ENCODE peak calls at places on chromosome 13, in ten cellular contexts. R, Q, L, U, K, N, P, Z, F and G are unnamed samples.

GRCh38 chr13:110333837-110334236 is 26.8 kb downstream of the COL4A2 start:
- DNase-seq in U (no peak), K (no peak), N (no peak), Q (no peak), P (no peak), L (no peak), R (no peak), F (no peak), Z (no peak), G (no peak)

GRCh38 chr13:66532146-66532545 is 698.0 kb downstream of the PCDH9 start:
- DNase-seq in F (no peak), R (no peak), U (no peak), Q (no peak), L (peak; percentile 62), P (no peak), Z (no peak), N (no peak), K (no peak), G (no peak)

GRCh38 chr13:20924758-20925394 is 22.3 kb upstream of the XPO4 start:
- DNase-seq in Q (peak; percentile 70), U (peak; percentile 55), Z (peak; percentile 86), R (peak; percentile 86), P (peak; percentile 88), L (peak; percentile 70), N (no peak), K (peak; percentile 75), F (peak; percentile 97), G (peak; percentile 60)

GRCh38 chr13:39201075-39201630 is 162.9 kb downstream of the NHLRC3 start:
- DNase-seq in Q (no peak), K (no peak), R (no peak), U (no peak), Z (no peak), L (no peak), P (no peak), F (no peak), N (no peak), G (peak; percentile 23)

GRCh38 chr13:110661256-110661655 is 44.7 kb downstream of the CARS2 start:
- DNase-seq in K (no peak), Q (no peak), N (no peak), F (no peak), P (no peak), U (no peak), R (no peak), L (no peak), Z (no peak), G (no peak)

GRCh38 chr13:79869326-79869725 is 388.4 kb downstream of the NDFIP2 start:
- DNase-seq in F (peak; percentile 36), Q (no peak), P (no peak), Z (no peak), L (no peak), R (no peak), N (no peak), U (no peak), K (no peak), G (no peak)

GRCh38 chr13:46606915-46607413 is 54.0 kb downstream of the LRCH1 start:
- DNase-seq in Q (no peak), P (no peak), L (no peak), Z (no peak), K (no peak), U (no peak), F (no peak), R (no peak), N (no peak), G (no peak)

GRCh38 chr13:102020611-102021216 is 381.1 kb downstream of the FGF14 start:
- DNase-seq in P (no peak), L (no peak), U (no peak), Z (no peak), F (no peak), N (peak; percentile 57), R (no peak), Q (no peak), K (no peak), G (no peak)

GRCh38 chr13:27044837-27045570 is 126.6 kb downstream of the USP12 start:
- DNase-seq in R (no peak), Q (no peak), U (no peak), N (no peak), F (no peak), L (no peak), P (no peak), K (no peak), Z (no peak), G (no peak)

GRCh38 chr13:97559981-97560380 is 126.0 kb downstream of the RAP2A start:
- DNase-seq in U (no peak), L (no peak), Q (no peak), R (no peak), Z (no peak), F (no peak), P (no peak), K (no peak), N (no peak), G (no peak)

GRCh38 chr13:101424381-101425155 is 8.3 kb upstream of the NALCN start:
- DNase-seq in K (no peak), Q (no peak), U (no peak), F (no peak), N (no peak), P (no peak), R (no peak), L (peak; percentile 4), Z (peak; percentile 24), G (no peak)

GRCh38 chr13:79485451-79485850 is 4.5 kb downstream of the NDFIP2 start:
- DNase-seq in Q (no peak), K (no peak), P (no peak), L (no peak), F (no peak), Z (no peak), N (no peak), R (no peak), U (no peak), G (no peak)

GRCh38 chr13:58843567-58843966 is 1212.0 kb downstream of the PCDH17 start:
- DNase-seq in F (peak; percentile 57), P (no peak), U (no peak), R (no peak), N (no peak), L (no peak), Z (no peak), Q (no peak), K (no peak), G (no peak)

GRCh38 chr13:42981317-42981716 is 10.7 kb downstream of the EPSTI1 start:
- DNase-seq in R (no peak), Z (no peak), N (no peak), F (no peak), Q (no peak), U (no peak), K (no peak), P (no peak), L (no peak), G (no peak)

GRCh38 chr13:42981853-42982252 is 10.2 kb downstream of the EPSTI1 start:
- DNase-seq in Q (no peak), K (no peak), L (no peak), U (no peak), F (peak; percentile 35), P (no peak), Z (no peak), R (no peak), N (no peak), G (no peak)

GRCh38 chr13:42985312-42986175 is 6.5 kb downstream of the EPSTI1 start:
- DNase-seq in Z (no peak), K (no peak), F (no peak), P (no peak), R (no peak), N (no peak), U (no peak), Q (no peak), L (no peak), G (no peak)

GRCh38 chr13:42986176-42986574 is 5.9 kb downstream of the EPSTI1 start:
- DNase-seq in Q (no peak), L (no peak), P (no peak), K (no peak), N (no peak), F (no peak), Z (no peak), U (no peak), R (no peak), G (no peak)

DNA sequence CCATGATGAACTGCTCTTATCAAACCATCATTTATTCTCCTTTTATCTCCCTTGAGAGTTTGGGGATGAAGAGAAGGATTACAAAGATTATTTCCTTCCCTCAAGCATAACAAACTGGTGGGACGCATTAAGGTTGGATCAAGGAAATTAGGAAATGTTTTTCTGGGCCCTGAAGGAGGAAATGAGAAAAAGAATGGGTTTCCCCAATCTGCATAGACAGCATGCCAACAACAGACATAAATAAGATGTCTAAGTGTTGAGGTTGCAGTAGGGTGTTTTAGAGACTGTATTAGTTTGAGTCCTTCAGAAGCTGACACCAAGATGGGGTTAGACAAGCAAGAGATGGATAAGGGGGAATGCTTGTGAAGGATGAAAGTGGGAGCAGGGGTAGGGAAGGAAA is 7.3 kb downstream of the EPSTI1 start:
- DNase-seq in N (no peak), Z (no peak), P (no peak), L (no peak), Q (no peak), F (no peak), K (no peak), U (no peak), R (no peak), G (no peak)
- H3K27ac ChIP-seq in N (no peak overlapping the region), Z (no peak overlapping the region), P (no peak overlapping the region), L (no peak overlapping the region), Q (no peak overlapping the region), F (no peak overlapping the region), K (no peak overlapping the region), U (no peak overlapping the region), R (no peak overlapping the region), G (no peak overlapping the region)

GRCh38 chr13:45242524-45242923 is 41.7 kb upstream of the KCTD4 start:
- DNase-seq in Q (no peak), F (no peak), U (no peak), Z (no peak), R (no peak), N (no peak), L (no peak), P (no peak), K (no peak), G (no peak)
- H3K27ac ChIP-seq in Q (no peak overlapping the region), F (no peak overlapping the region), U (no peak overlapping the region), Z (peak overlapping the region; percentile 14), R (no peak overlapping the region), N (peak overlapping the region; percentile 88), L (no peak overlapping the region), P (peak overlapping the region; percentile 88), K (no peak overlapping the region), G (peak overlapping the region; percentile 34)

DNA sequence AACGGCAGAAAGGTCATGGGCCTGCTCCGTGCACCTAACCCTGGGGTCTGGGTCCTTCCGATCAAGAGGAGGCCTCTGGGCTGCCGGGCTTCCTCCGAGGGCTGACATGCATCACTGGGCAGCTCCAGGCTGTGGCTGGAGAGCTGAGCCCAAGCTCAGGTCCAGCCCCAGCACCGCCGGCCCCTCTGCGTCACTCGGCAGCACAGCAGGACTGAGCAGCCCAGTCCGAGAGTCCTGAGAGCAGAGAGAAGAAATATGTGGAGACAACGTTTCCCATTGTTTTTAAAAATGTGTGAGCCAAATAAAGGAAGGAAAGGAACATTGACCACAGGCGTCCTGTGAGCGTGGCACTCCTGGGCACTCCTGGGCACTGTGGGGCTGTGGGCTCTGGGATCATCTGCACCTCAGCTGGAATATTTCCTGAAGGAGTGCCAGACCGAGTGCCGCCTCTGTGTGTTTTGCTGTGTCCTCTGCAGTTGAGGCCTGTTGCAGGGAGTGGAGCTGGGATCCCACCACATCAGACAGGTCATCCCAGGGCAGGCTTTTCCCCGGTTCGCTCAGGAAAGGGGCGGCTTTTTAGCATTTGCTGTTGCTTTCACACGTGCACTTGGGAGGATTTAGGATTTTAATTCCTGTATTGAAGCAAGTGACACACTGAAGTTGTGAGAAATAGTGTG is 37.8 kb upstream of the TFDP1 start:
- DNase-seq in R (peak; percentile 86), F (no peak), Q (no peak), Z (no peak), P (no peak), K (no peak), L (no peak), N (no peak), U (no peak), G (peak; percentile 58)
- H3K27ac ChIP-seq in R (no peak overlapping the region), F (peak overlapping the region; percentile 32), Q (no peak overlapping the region), Z (no peak overlapping the region), P (peak overlapping the region; percentile 13), K (no peak overlapping the region), L (no peak overlapping the region), N (no peak overlapping the region), U (no peak overlapping the region), G (peak overlapping the region; percentile 76)

GRCh38 chr13:43307921-43308433 is 284.6 kb downstream of the DNAJC15 start:
- DNase-seq in P (no peak), K (peak; percentile 96), N (peak; percentile 37), R (no peak), U (no peak), Q (no peak), Z (peak; percentile 74), F (no peak), L (peak; percentile 59), G (peak; percentile 87)
- H3K27ac ChIP-seq in P (no peak overlapping the region), K (no peak overlapping the region), N (peak overlapping the region; percentile 52), R (no peak overlapping the region), U (no peak overlapping the region), Q (no peak overlapping the region), Z (peak overlapping the region; percentile 29), F (no peak overlapping the region), L (no peak overlapping the region), G (peak overlapping the region; percentile 61)